ENCODE peak calls at places on chromosomes 12 and 14, in four cellular contexts. I, W, X and T are unnamed samples.

GRCh38 chr12:56522486-56523193 is 1.0 kb downstream of the RBMS2 start:
- DNase-seq in X (no peak), W (peak), I (no peak), T (no peak)

GRCh38 chr12:80162177-80162576 is 62.8 kb downstream of the OTOGL start:
- DNase-seq in X (no peak), W (no peak), I (no peak), T (no peak)

GRCh38 chr12:69106482-69107118 is 132.8 kb upstream of the CPSF6 start:
- DNase-seq in W (no peak), X (no peak), I (no peak), T (no peak)

GRCh38 chr14:79510659-79511058 is 700.6 kb downstream of the DIO2 start:
- DNase-seq in W (no peak), X (no peak), I (no peak), T (no peak)

GRCh38 chr14:81400852-81401251 is 728 bp upstream of the STON2 start:
- DNase-seq in W (no peak), X (no peak), I (no peak), T (no peak)

GRCh38 chr12:53996188-53996885 is 3.6 kb upstream of the HOXC9 start:
- DNase-seq in W (no peak), I (no peak), X (no peak), T (no peak)

GRCh38 chr12:53380797-53381738 is 1.1 kb downstream of the SP1 start:
- DNase-seq in I (no peak), X (no peak), W (no peak), T (peak)

GRCh38 chr14:94145902-94146527 is 16.6 kb upstream of the IFI27L2 start:
- DNase-seq in X (no peak), W (no peak), I (no peak), T (no peak)

GRCh38 chr14:95290769-95291440 is 28.8 kb downstream of the CLMN start:
- DNase-seq in X (no peak), W (no peak), I (no peak), T (peak)

GRCh38 chr14:56299306-56299984 is 181.2 kb downstream of the PELI2 start:
- DNase-seq in X (no peak), I (no peak), W (no peak), T (no peak)

GRCh38 chr12:15988983-15989382 is 77.9 kb downstream of the DERA start:
- DNase-seq in I (no peak), W (no peak), X (no peak), T (no peak)

DNA sequence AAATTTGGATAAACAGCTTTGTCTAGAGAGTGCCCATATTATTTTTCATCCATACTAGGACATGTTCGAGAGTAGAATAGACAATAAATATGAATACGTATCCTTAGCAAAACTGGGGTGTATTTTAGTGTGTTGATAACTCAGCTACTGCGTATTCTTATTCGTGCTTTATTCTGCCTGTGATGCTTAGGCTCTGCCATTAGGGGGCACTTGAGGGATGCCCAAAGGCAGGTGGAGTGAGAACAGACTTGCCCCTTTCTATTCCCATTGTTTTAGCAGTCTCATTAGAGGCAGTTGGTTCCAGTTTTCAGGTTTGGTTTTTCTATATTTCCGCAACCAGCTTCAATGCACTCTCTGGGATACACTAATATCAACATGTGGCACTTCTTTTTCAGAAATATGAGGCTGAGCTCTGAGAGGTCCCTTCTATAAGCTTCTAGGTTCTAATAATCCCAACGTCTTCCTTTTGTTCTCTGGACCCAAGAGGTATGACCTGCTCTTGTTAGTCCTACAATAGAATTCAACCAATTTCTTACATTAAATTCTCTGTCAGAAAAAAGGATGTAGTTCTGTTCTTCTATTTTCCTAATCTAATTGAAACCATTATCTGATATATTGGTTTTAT is 985.7 kb upstream of the FBXO33 start:
- DNase-seq in W (peak), X (peak), I (no peak), T (peak)
- TF ChIP-seq USF2 in W (no peak), X (no peak), I (no peak), T (no peak)

GRCh38 chr14:61110683-61111082 is 129.6 kb downstream of the SLC38A6 start:
- DNase-seq in W (no peak), X (no peak), I (no peak), T (no peak)

GRCh38 chr14:61113561-61113960 is 132.5 kb downstream of the SLC38A6 start:
- DNase-seq in X (no peak), W (no peak), I (no peak), T (no peak)

GRCh38 chr14:61112506-61112905 is 131.5 kb downstream of the SLC38A6 start:
- DNase-seq in W (no peak), X (no peak), I (no peak), T (no peak)

GRCh38 chr14:61109288-61109687 is 128.2 kb downstream of the SLC38A6 start:
- DNase-seq in I (no peak), W (no peak), X (no peak), T (no peak)

GRCh38 chr14:61111145-61112130 is 130.4 kb downstream of the SLC38A6 start:
- DNase-seq in I (no peak), W (no peak), X (no peak), T (no peak)
- TF ChIP-seq MAX in I (no peak), W (no peak), X (no peak), T (no peak)

DNA sequence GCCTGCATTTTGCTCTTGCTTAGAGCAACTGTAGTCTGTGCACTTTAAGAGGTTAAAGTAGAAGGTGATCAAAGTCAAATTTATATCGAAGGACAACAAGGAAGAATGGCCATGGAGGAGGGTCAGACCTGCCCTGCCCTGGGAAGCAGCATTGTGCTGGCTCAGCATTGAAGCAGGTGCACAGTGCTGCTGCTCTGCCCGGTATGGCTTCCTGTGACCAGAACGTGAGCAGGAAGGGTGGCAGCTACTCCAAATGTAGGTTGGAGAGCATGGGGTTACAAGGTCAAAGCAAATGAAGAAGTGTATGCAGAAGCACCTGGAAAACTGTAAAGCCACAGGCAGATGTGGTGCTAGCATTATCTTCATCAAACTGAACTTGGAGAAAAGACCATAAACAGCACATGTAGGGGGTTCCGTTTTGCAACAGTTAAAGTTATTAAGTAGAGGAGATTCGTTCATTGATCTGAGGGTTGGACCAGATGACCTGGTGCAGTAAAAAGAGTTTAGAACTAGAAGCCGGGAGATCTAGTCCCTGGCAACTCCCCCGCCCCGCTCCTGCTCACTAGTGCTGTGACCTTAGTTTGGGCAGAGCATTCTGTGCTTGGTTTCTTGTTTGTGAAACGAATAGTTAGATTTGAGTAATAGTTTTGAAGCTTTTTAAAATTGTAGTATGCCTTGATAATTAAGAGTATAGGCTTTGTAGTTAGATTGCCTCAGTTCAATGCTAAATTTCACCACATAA is 84.2 kb downstream of the SCN8A start:
- DNase-seq in W (no peak), I (no peak), X (no peak), T (no peak)
- TF ChIP-seq TCF7 in W (no peak), I (no peak), X (no peak), T (no peak)

GRCh38 chr14:71668186-71668912 is 263.9 kb upstream of the RGS6 start:
- DNase-seq in I (no peak), W (no peak), X (no peak), T (no peak)

GRCh38 chr14:71666579-71667145 is 265.6 kb upstream of the RGS6 start:
- DNase-seq in X (no peak), W (no peak), I (no peak), T (no peak)

GRCh38 chr14:71668942-71669341 is 263.3 kb upstream of the RGS6 start:
- DNase-seq in I (no peak), X (no peak), W (no peak), T (no peak)

GRCh38 chr14:71665157-71665556 is 267.1 kb upstream of the RGS6 start:
- DNase-seq in I (no peak), W (no peak), X (no peak), T (no peak)

GRCh38 chr14:71665781-71666180 is 266.4 kb upstream of the RGS6 start:
- DNase-seq in I (no peak), X (no peak), W (no peak), T (no peak)
- TF ChIP-seq USF2 in I (no peak), X (no peak), W (no peak), T (no peak)

DNA sequence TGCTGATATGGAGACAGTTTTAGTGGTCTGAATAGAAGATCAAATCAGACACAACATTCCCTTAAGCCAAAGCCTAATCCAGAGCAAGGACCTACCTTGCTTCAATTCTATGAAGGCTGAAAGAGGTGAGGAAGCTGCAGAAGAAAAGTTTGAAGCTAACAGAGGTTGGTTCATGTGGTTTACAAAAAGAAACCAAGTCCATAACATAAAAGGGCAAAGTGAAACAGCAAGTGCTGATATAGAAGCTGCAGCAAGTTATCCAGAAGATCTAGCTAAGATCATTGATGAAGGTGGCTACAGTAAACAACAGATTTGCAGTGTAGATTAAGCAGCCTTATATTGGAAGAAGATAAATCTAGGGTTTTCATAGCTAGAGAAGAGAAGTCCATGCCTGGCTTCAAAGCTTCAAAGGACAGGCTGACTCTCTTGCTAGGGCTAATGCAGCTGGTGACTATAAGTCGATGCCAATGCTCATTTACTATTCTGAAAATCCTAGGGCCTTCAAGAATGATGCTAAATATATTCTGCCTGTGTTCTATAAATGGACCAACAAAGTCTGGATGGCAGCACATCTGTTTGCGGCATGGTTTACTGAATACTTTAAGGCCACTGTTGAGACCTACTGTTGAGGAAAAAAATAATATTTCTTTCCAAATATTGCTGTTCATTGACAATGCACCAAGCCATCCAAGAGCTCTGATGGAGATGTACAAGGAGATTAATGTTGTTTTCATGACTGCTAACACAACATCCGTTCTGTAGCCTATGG is 361.0 kb downstream of the DPF3 start:
- DNase-seq in X (no peak), I (no peak), W (no peak), T (no peak)
- TF ChIP-seq MAX in X (no peak), I (no peak), W (no peak), T (no peak)